ENCODE peak calls at places on chromosomes 6 and 20, in six cellular contexts. G is AG08396, C is right lobe of liver, E is HS-5, N is NAMALWA, I is Right ventricle myocardium superior. J is an unnamed sample.

GRCh38 chr20:31719644-31720485 is 2.8 kb downstream of the BCL2L1 start:
- DNase-seq in G (no peak), E (no peak), C (no peak), I (no peak), N (peak; percentile 24), J (peak; percentile 52)

GRCh38 chr6:137777299-137778075 is 89.6 kb upstream of the TNFAIP3 start:
- DNase-seq in N (no peak), E (no peak), C (no peak), I (no peak), G (no peak), J (no peak)

GRCh38 chr6:141195251-141195832 is 937.4 kb upstream of the GJE1 start:
- DNase-seq in G (no peak), I (no peak), C (no peak), N (peak; percentile 50), E (no peak), J (peak; percentile 56)

GRCh38 chr20:23257848-23258746 is 92.5 kb upstream of the NXT1 start:
- DNase-seq in N (no peak), E (peak; percentile 80), I (no peak), C (no peak), G (peak; percentile 62), J (no peak)

GRCh38 chr6:105817370-105817769 is 268.8 kb upstream of the PRDM1 start:
- DNase-seq in G (no peak), E (no peak), C (no peak), N (no peak), I (no peak), J (no peak)

GRCh38 chr6:14799928-14800327 is 445.9 kb upstream of the JARID2 start:
- DNase-seq in N (peak; percentile 91), I (peak; percentile 81), E (peak; percentile 29), C (peak; percentile 61), G (peak; percentile 61), J (peak; percentile 68)

GRCh38 chr6:101397199-101397598 is 3.7 kb downstream of the GRIK2 start:
- DNase-seq in G (no peak), C (no peak), E (no peak), N (peak; percentile 46), I (no peak), J (peak; percentile 56)

GRCh38 chr6:89067796-89068195 is 12.8 kb upstream of the PNRC1 start:
- DNase-seq in N (no peak), I (no peak), C (no peak), E (no peak), G (no peak), J (no peak)

GRCh38 chr20:2301164-2301622 is 5.4 kb downstream of the TGM3 start:
- DNase-seq in N (peak; percentile 97), C (peak; percentile 65), E (no peak), G (no peak), I (peak; percentile 62), J (peak; percentile 86)

GRCh38 chr20:10557685-10558084 is 116.1 kb downstream of the JAG1 start:
- DNase-seq in G (no peak), C (no peak), E (no peak), N (peak; percentile 21), I (no peak), J (peak; percentile 91)

GRCh38 chr20:33477386-33478234 is 12.3 kb upstream of the CBFA2T2 start:
- DNase-seq in N (no peak), C (no peak), E (no peak), I (no peak), G (no peak), J (peak; percentile 68)